ENCODE peak calls at places on chromosome 14, in four cellular contexts. One of them, this sample, is unnamed.

GRCh38 chr14:37592288-37593274 is 2.5 kb downstream of the FOXA1 start:
- DNase-seq in neural crest cell: no peak
- DNase-seq in activated CD4-positive, alpha-beta T cell treated with anti-CD3 and anti-CD28 coated beads for 48 hours: no peak
- DNase-seq in H4: no peak
- DNase-seq in this sample: no peak

GRCh38 chr14:59282366-59282765 is 93.9 kb downstream of the DAAM1 start:
- DNase-seq in neural crest cell: no peak
- DNase-seq in activated CD4-positive, alpha-beta T cell treated with anti-CD3 and anti-CD28 coated beads for 48 hours: no peak
- DNase-seq in H4: peak
- DNase-seq in this sample: no peak

GRCh38 chr14:92501891-92502351 is 11.7 kb upstream of the RIN3 start:
- DNase-seq in H4: peak
- DNase-seq in neural crest cell: no peak
- DNase-seq in activated CD4-positive, alpha-beta T cell treated with anti-CD3 and anti-CD28 coated beads for 48 hours: no peak
- DNase-seq in this sample: no peak

GRCh38 chr14:50531595-50532501 is 521 bp downstream of the MAP4K5 start:
- DNase-seq in neural crest cell: peak
- DNase-seq in activated CD4-positive, alpha-beta T cell treated with anti-CD3 and anti-CD28 coated beads for 48 hours: peak
- DNase-seq in H4: peak
- DNase-seq in this sample: no peak

GRCh38 chr14:86055512-86055911 is 525.6 kb downstream of the FLRT2 start:
- DNase-seq in neural crest cell: no peak
- DNase-seq in H4: peak
- DNase-seq in activated CD4-positive, alpha-beta T cell treated with anti-CD3 and anti-CD28 coated beads for 48 hours: no peak
- DNase-seq in this sample: no peak

GRCh38 chr14:103185051-103186027 is 62.1 kb downstream of the TNFAIP2 start:
- DNase-seq in neural crest cell: no peak
- DNase-seq in activated CD4-positive, alpha-beta T cell treated with anti-CD3 and anti-CD28 coated beads for 48 hours: no peak
- DNase-seq in H4: no peak
- DNase-seq in this sample: no peak

GRCh38 chr14:29039171-29039570 is 272.6 kb downstream of the FOXG1 start:
- DNase-seq in neural crest cell: no peak
- DNase-seq in H4: no peak
- DNase-seq in activated CD4-positive, alpha-beta T cell treated with anti-CD3 and anti-CD28 coated beads for 48 hours: no peak
- DNase-seq in this sample: no peak

GRCh38 chr14:85528882-85529585 is 910 bp upstream of the FLRT2 start:
- DNase-seq in H4: peak
- DNase-seq in neural crest cell: peak
- DNase-seq in activated CD4-positive, alpha-beta T cell treated with anti-CD3 and anti-CD28 coated beads for 48 hours: no peak
- DNase-seq in this sample: no peak

GRCh38 chr14:91454580-91454979 is 37.0 kb upstream of the CCDC88C start:
- DNase-seq in H4: no peak
- DNase-seq in neural crest cell: no peak
- DNase-seq in activated CD4-positive, alpha-beta T cell treated with anti-CD3 and anti-CD28 coated beads for 48 hours: no peak
- DNase-seq in this sample: no peak

GRCh38 chr14:54450535-54450934 is 9.4 kb upstream of the CNIH1 start:
- DNase-seq in neural crest cell: no peak
- DNase-seq in H4: no peak
- DNase-seq in activated CD4-positive, alpha-beta T cell treated with anti-CD3 and anti-CD28 coated beads for 48 hours: peak
- DNase-seq in this sample: no peak

GRCh38 chr14:61111145-61112130 is 130.4 kb downstream of the SLC38A6 start:
- DNase-seq in neural crest cell: no peak
- DNase-seq in H4: no peak
- DNase-seq in activated CD4-positive, alpha-beta T cell treated with anti-CD3 and anti-CD28 coated beads for 48 hours: no peak
- DNase-seq in this sample: no peak

GRCh38 chr14:32576088-32576795 is 247.1 kb downstream of the AKAP6 start:
- DNase-seq in H4: peak
- DNase-seq in activated CD4-positive, alpha-beta T cell treated with anti-CD3 and anti-CD28 coated beads for 48 hours: peak
- DNase-seq in neural crest cell: peak
- DNase-seq in this sample: peak

GRCh38 chr14:52253503-52253902 is 14.0 kb upstream of the PTGDR start:
- DNase-seq in neural crest cell: no peak
- DNase-seq in activated CD4-positive, alpha-beta T cell treated with anti-CD3 and anti-CD28 coated beads for 48 hours: no peak
- DNase-seq in H4: peak
- DNase-seq in this sample: no peak

GRCh38 chr14:22896351-22896750 is 13.3 kb downstream of the REM2 start:
- DNase-seq in H4: no peak
- DNase-seq in neural crest cell: no peak
- DNase-seq in activated CD4-positive, alpha-beta T cell treated with anti-CD3 and anti-CD28 coated beads for 48 hours: no peak
- DNase-seq in this sample: no peak

GRCh38 chr14:30855345-30856037 is 18.9 kb upstream of the COCH start:
- DNase-seq in activated CD4-positive, alpha-beta T cell treated with anti-CD3 and anti-CD28 coated beads for 48 hours: peak
- DNase-seq in H4: no peak
- DNase-seq in neural crest cell: no peak
- DNase-seq in this sample: no peak

GRCh38 chr14:95157987-95158712 is 821 bp upstream of the DICER1 start:
- DNase-seq in neural crest cell: no peak
- DNase-seq in activated CD4-positive, alpha-beta T cell treated with anti-CD3 and anti-CD28 coated beads for 48 hours: peak
- DNase-seq in H4: no peak
- DNase-seq in this sample: no peak

GRCh38 chr14:55581011-55581806 is 1.2 kb downstream of the KTN1 start:
- DNase-seq in H4: peak
- DNase-seq in neural crest cell: peak
- DNase-seq in activated CD4-positive, alpha-beta T cell treated with anti-CD3 and anti-CD28 coated beads for 48 hours: peak
- DNase-seq in this sample: no peak

GRCh38 chr14:76753799-76754198 is 7.5 kb upstream of the VASH1 start:
- DNase-seq in activated CD4-positive, alpha-beta T cell treated with anti-CD3 and anti-CD28 coated beads for 48 hours: no peak
- DNase-seq in neural crest cell: no peak
- DNase-seq in H4: no peak
- DNase-seq in this sample: no peak

GRCh38 chr14:55454264-55455151 is 14.1 kb upstream of the TBPL2 start:
- DNase-seq in activated CD4-positive, alpha-beta T cell treated with anti-CD3 and anti-CD28 coated beads for 48 hours: no peak
- DNase-seq in neural crest cell: no peak
- DNase-seq in H4: peak
- DNase-seq in this sample: no peak

GRCh38 chr14:38705220-38705619 is 397.8 kb downstream of the SEC23A start:
- DNase-seq in activated CD4-positive, alpha-beta T cell treated with anti-CD3 and anti-CD28 coated beads for 48 hours: no peak
- DNase-seq in neural crest cell: no peak
- DNase-seq in H4: no peak
- DNase-seq in this sample: no peak

GRCh38 chr14:93103392-93104080 is 12.2 kb downstream of the ITPK1 start:
- DNase-seq in activated CD4-positive, alpha-beta T cell treated with anti-CD3 and anti-CD28 coated beads for 48 hours: peak
- DNase-seq in H4: peak
- DNase-seq in neural crest cell: no peak
- DNase-seq in this sample: no peak

GRCh38 chr14:68662395-68662794 is 130.5 kb downstream of the ZFP36L1 start:
- DNase-seq in activated CD4-positive, alpha-beta T cell treated with anti-CD3 and anti-CD28 coated beads for 48 hours: no peak
- DNase-seq in neural crest cell: no peak
- DNase-seq in H4: no peak
- DNase-seq in this sample: no peak

GRCh38 chr14:105088812-105089745 is 23.8 kb upstream of the GPR132 start:
- DNase-seq in H4: no peak
- DNase-seq in activated CD4-positive, alpha-beta T cell treated with anti-CD3 and anti-CD28 coated beads for 48 hours: no peak
- DNase-seq in neural crest cell: no peak
- DNase-seq in this sample: no peak

GRCh38 chr14:91987192-91987591 is 39.7 kb upstream of the FBLN5 start:
- DNase-seq in neural crest cell: no peak
- DNase-seq in H4: no peak
- DNase-seq in activated CD4-positive, alpha-beta T cell treated with anti-CD3 and anti-CD28 coated beads for 48 hours: no peak
- DNase-seq in this sample: no peak

GRCh38 chr14:104138098-104138890 is at the start of gene KIF26A:
- DNase-seq in neural crest cell: peak
- DNase-seq in activated CD4-positive, alpha-beta T cell treated with anti-CD3 and anti-CD28 coated beads for 48 hours: peak
- DNase-seq in H4: no peak
- DNase-seq in this sample: no peak

GRCh38 chr14:68669644-68670343 is 123.1 kb downstream of the ZFP36L1 start:
- DNase-seq in H4: no peak
- DNase-seq in activated CD4-positive, alpha-beta T cell treated with anti-CD3 and anti-CD28 coated beads for 48 hours: no peak
- DNase-seq in neural crest cell: no peak
- DNase-seq in this sample: no peak

GRCh38 chr14:45222485-45223262 is 30.3 kb downstream of the MIS18BP1 start:
- DNase-seq in activated CD4-positive, alpha-beta T cell treated with anti-CD3 and anti-CD28 coated beads for 48 hours: no peak
- DNase-seq in H4: no peak
- DNase-seq in neural crest cell: no peak
- DNase-seq in this sample: no peak

GRCh38 chr14:64889352-64889751 is 9.6 kb upstream of the SPTB start:
- DNase-seq in neural crest cell: no peak
- DNase-seq in H4: no peak
- DNase-seq in activated CD4-positive, alpha-beta T cell treated with anti-CD3 and anti-CD28 coated beads for 48 hours: no peak
- DNase-seq in this sample: no peak

GRCh38 chr14:50044040-50044651 is 72.2 kb downstream of the VCPKMT start:
- DNase-seq in activated CD4-positive, alpha-beta T cell treated with anti-CD3 and anti-CD28 coated beads for 48 hours: peak
- DNase-seq in H4: no peak
- DNase-seq in neural crest cell: no peak
- DNase-seq in this sample: no peak

GRCh38 chr14:91570021-91570420 is 59.9 kb upstream of the PPP4R3A start:
- DNase-seq in activated CD4-positive, alpha-beta T cell treated with anti-CD3 and anti-CD28 coated beads for 48 hours: no peak
- DNase-seq in H4: no peak
- DNase-seq in neural crest cell: no peak
- DNase-seq in this sample: no peak

GRCh38 chr14:67602995-67603545 is 3.0 kb upstream of the PIGH start:
- DNase-seq in H4: no peak
- DNase-seq in neural crest cell: no peak
- DNase-seq in activated CD4-positive, alpha-beta T cell treated with anti-CD3 and anti-CD28 coated beads for 48 hours: no peak
- DNase-seq in this sample: no peak

This sample was measured in iPS DF 6.9.